ENCODE peak calls at places on chromosomes 4 and X, in ten cellular contexts. G, F, Q, C, K, N, U, R, Y and S are unnamed samples.

GRCh38 chrX:16222123-16222522 is 54.8 kb downstream of the MAGEB17 start:
- DNase-seq in G (no peak), F (no peak), Q (peak), C (no peak), K (no peak), N (no peak), U (no peak), R (no peak), Y (no peak), S (no peak)

GRCh38 chrX:135112096-135112729 is 8.1 kb downstream of the ETDB start:
- DNase-seq in G (no peak), F (peak), Q (peak), C (peak), K (no peak), N (no peak), U (no peak), R (no peak), Y (peak), S (peak)

GRCh38 chr4:165383757-165384156 is 4.9 kb downstream of the CPE start:
- DNase-seq in G (no peak), F (no peak), Q (no peak), C (no peak), K (no peak), N (no peak), U (no peak), R (no peak), Y (no peak), S (no peak)

GRCh38 chr4:57270350-57270749 is 160.2 kb upstream of the IGFBP7 start:
- DNase-seq in G (peak), F (no peak), Q (peak), C (no peak), K (peak), N (no peak), U (no peak), R (no peak), Y (no peak), S (no peak)

GRCh38 chr4:169756971-169757574 is 671 bp downstream of the HPF1 start:
- DNase-seq in G (no peak), F (no peak), Q (no peak), C (no peak), K (no peak), N (no peak), U (no peak), R (no peak), Y (no peak), S (no peak)

GRCh38 chr4:122854444-122854843 is 27.8 kb downstream of the FGF2 start:
- DNase-seq in G (no peak), F (no peak), Q (peak), C (no peak), K (no peak), N (no peak), U (no peak), R (no peak), Y (no peak), S (no peak)

GRCh38 chr4:77994194-77994721 is 62.9 kb upstream of the FRAS1 start:
- DNase-seq in G (peak), F (no peak), Q (peak), C (peak), K (no peak), N (peak), U (no peak), R (no peak), Y (peak), S (peak)

GRCh38 chrX:151458824-151459223 is 61.8 kb downstream of the VMA21 start:
- DNase-seq in G (no peak), F (no peak), Q (peak), C (no peak), K (no peak), N (peak), U (no peak), R (no peak), Y (no peak), S (no peak)

GRCh38 chr4:107806196-107806595 is 18.5 kb upstream of the SGMS2 start:
- DNase-seq in G (no peak), F (no peak), Q (peak), C (no peak), K (no peak), N (no peak), U (no peak), R (no peak), Y (no peak), S (no peak)

GRCh38 chr4:30396772-30397475 is 323.2 kb upstream of the PCDH7 start:
- DNase-seq in G (peak), F (no peak), Q (peak), C (no peak), K (no peak), N (no peak), U (no peak), R (no peak), Y (no peak), S (no peak)

GRCh38 chr4:89100853-89101252 is 10.5 kb upstream of the TIGD2 start:
- DNase-seq in G (no peak), F (no peak), Q (no peak), C (no peak), K (no peak), N (no peak), U (no peak), R (no peak), Y (no peak), S (no peak)

GRCh38 chr4:182895791-182896292 is 21.3 kb downstream of the DCTD start:
- DNase-seq in G (no peak), F (no peak), Q (no peak), C (no peak), K (no peak), N (no peak), U (peak), R (no peak), Y (no peak), S (no peak)

GRCh38 chr4:39464886-39465501 is 6.1 kb downstream of the LIAS start:
- DNase-seq in G (peak), F (no peak), Q (peak), C (no peak), K (no peak), N (peak), U (no peak), R (no peak), Y (peak), S (peak)

GRCh38 chrX:906586-906985 is 276.0 kb downstream of the SHOX start:
- DNase-seq in G (no peak), F (no peak), Q (no peak), C (no peak), K (no peak), N (no peak), U (no peak), R (no peak), Y (no peak), S (no peak)

GRCh38 chrX:53481816-53482485 is 47.8 kb upstream of the HSD17B10 start:
- DNase-seq in G (no peak), F (peak), Q (peak), C (peak), K (no peak), N (peak), U (peak), R (no peak), Y (peak), S (peak)

GRCh38 chrX:83509246-83509801 is 1.2 kb downstream of the POU3F4 start:
- DNase-seq in G (no peak), F (no peak), Q (no peak), C (no peak), K (no peak), N (no peak), U (no peak), R (no peak), Y (no peak), S (no peak)

GRCh38 chr4:38069271-38069760 is 109.1 kb downstream of the PTTG2 start:
- DNase-seq in G (no peak), F (no peak), Q (peak), C (peak), K (no peak), N (no peak), U (peak), R (no peak), Y (no peak), S (no peak)

GRCh38 chr4:72484991-72485390 is 84.0 kb downstream of the ADAMTS3 start:
- DNase-seq in G (no peak), F (no peak), Q (no peak), C (no peak), K (no peak), N (no peak), U (no peak), R (no peak), Y (no peak), S (no peak)

GRCh38 chr4:82042042-82042441 is 331.7 kb downstream of the HNRNPD start:
- DNase-seq in G (no peak), F (no peak), Q (no peak), C (no peak), K (no peak), N (no peak), U (no peak), R (no peak), Y (no peak), S (no peak)

GRCh38 chr4:8537041-8537461 is 43.1 kb upstream of the GPR78 start:
- DNase-seq in G (peak), F (peak), Q (peak), C (no peak), K (no peak), N (peak), U (peak), R (peak), Y (peak), S (no peak)

GRCh38 chrX:107764845-107765608 is 10.6 kb downstream of the TSC22D3 start:
- DNase-seq in G (no peak), F (no peak), Q (no peak), C (no peak), K (no peak), N (no peak), U (no peak), R (no peak), Y (no peak), S (no peak)

GRCh38 chr4:101367201-101367600 is 19.9 kb upstream of the PPP3CA start:
- DNase-seq in G (peak), F (no peak), Q (peak), C (no peak), K (no peak), N (no peak), U (no peak), R (no peak), Y (no peak), S (no peak)

GRCh38 chr4:186554890-186555827 is at the start of gene MTNR1A:
- DNase-seq in G (no peak), F (no peak), Q (peak), C (no peak), K (no peak), N (no peak), U (peak), R (no peak), Y (no peak), S (no peak)

GRCh38 chrX:47080215-47080914 is 2.1 kb downstream of the RGN start:
- DNase-seq in G (no peak), F (no peak), Q (no peak), C (no peak), K (no peak), N (no peak), U (no peak), R (no peak), Y (no peak), S (no peak)

GRCh38 chr4:39030726-39031125 is 1.5 kb downstream of the TMEM156 start:
- DNase-seq in G (no peak), F (no peak), Q (peak), C (no peak), K (no peak), N (no peak), U (no peak), R (no peak), Y (no peak), S (no peak)

GRCh38 chr4:3522326-3522640 is 9.9 kb downstream of the LRPAP1 start:
- DNase-seq in G (no peak), F (no peak), Q (no peak), C (no peak), K (peak), N (no peak), U (no peak), R (no peak), Y (no peak), S (no peak)

GRCh38 chr4:124804041-124804440 is 91.5 kb upstream of the ANKRD50 start:
- DNase-seq in G (no peak), F (no peak), Q (no peak), C (no peak), K (no peak), N (no peak), U (no peak), R (no peak), Y (no peak), S (no peak)

GRCh38 chr4:124804584-124804983 is 92.1 kb upstream of the ANKRD50 start:
- DNase-seq in G (no peak), F (no peak), Q (no peak), C (no peak), K (no peak), N (no peak), U (no peak), R (no peak), Y (no peak), S (no peak)

GRCh38 chr4:124803641-124804040 is 91.1 kb upstream of the ANKRD50 start:
- DNase-seq in G (peak), F (no peak), Q (peak), C (no peak), K (no peak), N (no peak), U (no peak), R (no peak), Y (no peak), S (no peak)

GRCh38 chr4:124807421-124807820 is 94.9 kb upstream of the ANKRD50 start:
- DNase-seq in G (no peak), F (no peak), Q (no peak), C (no peak), K (no peak), N (no peak), U (no peak), R (no peak), Y (no peak), S (no peak)

GRCh38 chr4:124806403-124806802 is 93.9 kb upstream of the ANKRD50 start:
- DNase-seq in G (no peak), F (no peak), Q (no peak), C (no peak), K (no peak), N (peak), U (no peak), R (no peak), Y (peak), S (no peak)
- H3K4me3 ChIP-seq in G (no peak), F (no peak), Q (no peak), C (no peak), K (no peak), N (no peak), U (no peak), R (no peak), Y (no peak), S (no peak)

DNA sequence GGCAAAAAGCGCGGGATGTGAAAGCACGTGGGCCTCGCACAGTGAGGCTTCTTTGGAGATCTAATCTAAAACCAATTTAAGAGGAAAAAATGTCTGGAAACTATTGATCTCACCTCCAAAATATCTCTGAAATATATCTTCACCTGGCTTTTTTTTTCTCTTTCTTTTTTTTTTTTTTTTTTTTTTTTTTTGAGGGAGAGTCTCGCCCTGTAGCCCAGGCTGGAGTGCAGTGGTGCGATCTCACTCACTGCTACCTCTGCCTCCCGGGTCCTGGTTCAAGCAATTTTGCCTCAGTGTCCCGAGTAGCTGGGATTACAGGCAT is 383 bp upstream of the ZMAT1 start:
- DNase-seq in G (no peak), F (no peak), Q (no peak), C (no peak), K (no peak), N (no peak), U (no peak), R (no peak), Y (no peak), S (no peak)
- H3K4me3 ChIP-seq in G (peak), F (peak), Q (peak), C (no peak), K (no peak), N (no peak), U (no peak), R (peak), Y (no peak), S (peak)

GRCh38 chr4:105556175-105556574 is 3.8 kb downstream of the ARHGEF38 start:
- DNase-seq in G (no peak), F (no peak), Q (no peak), C (no peak), K (no peak), N (no peak), U (no peak), R (no peak), Y (no peak), S (no peak)

GRCh38 chr4:105550641-105551040 is 1.8 kb upstream of the ARHGEF38 start:
- DNase-seq in G (no peak), F (no peak), Q (no peak), C (no peak), K (no peak), N (no peak), U (peak), R (no peak), Y (no peak), S (no peak)

GRCh38 chr4:105555409-105555808 is 3.0 kb downstream of the ARHGEF38 start:
- DNase-seq in G (no peak), F (no peak), Q (no peak), C (no peak), K (no peak), N (no peak), U (no peak), R (no peak), Y (no peak), S (no peak)

GRCh38 chr4:105548483-105548882 is 3.9 kb upstream of the ARHGEF38 start:
- DNase-seq in G (no peak), F (no peak), Q (no peak), C (no peak), K (no peak), N (no peak), U (no peak), R (no peak), Y (no peak), S (no peak)

DNA sequence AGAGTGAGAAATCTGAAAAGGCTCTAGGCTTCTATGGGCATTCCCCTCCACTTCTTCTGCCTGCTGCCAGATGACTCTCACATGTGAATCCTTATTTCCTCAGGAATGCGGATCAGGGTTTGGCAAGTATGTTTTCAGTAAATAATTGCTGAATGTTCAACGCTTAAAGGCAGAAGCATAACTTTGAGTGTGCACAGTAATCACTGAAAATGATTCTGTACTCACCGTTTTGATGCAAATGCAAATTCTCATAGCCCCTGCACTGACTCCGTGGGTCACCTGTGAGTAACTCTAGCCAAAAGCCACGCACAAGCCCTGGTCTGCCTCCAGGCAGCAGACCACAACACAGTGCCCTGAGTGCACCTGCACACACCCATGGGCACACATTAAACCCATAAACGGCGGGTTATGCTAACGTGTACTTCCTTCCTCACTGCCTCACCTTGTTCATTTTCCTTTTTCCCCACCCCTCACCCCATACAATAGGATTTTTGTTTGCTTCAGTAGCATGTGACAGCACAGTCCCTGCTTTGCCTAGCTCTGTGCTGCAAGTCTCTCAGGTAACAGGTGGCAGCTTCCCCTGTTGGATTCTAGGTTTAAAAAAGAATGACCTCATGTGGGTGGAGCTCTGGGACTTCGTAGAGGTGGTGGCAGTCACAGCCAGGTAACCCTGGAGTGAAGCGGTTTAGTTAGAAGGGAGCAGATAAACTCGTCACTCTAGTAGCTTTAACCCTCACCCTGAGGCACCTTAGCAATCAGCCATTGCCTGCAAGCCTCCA is at the start of gene ARHGEF38:
- DNase-seq in G (no peak), F (no peak), Q (peak), C (no peak), K (peak), N (no peak), U (peak), R (no peak), Y (no peak), S (no peak)
- H3K4me3 ChIP-seq in G (no peak), F (no peak), Q (no peak), C (no peak), K (peak), N (no peak), U (peak), R (no peak), Y (no peak), S (no peak)

GRCh38 chr4:1194028-1194900 is 21.9 kb upstream of the SPON2 start:
- DNase-seq in G (no peak), F (no peak), Q (peak), C (no peak), K (peak), N (no peak), U (peak), R (no peak), Y (peak), S (no peak)

GRCh38 chr4:1192091-1192492 is 19.7 kb upstream of the SPON2 start:
- DNase-seq in G (peak), F (no peak), Q (peak), C (no peak), K (peak), N (peak), U (peak), R (peak), Y (peak), S (no peak)

GRCh38 chr4:1195109-1195671 is 22.8 kb upstream of the SPON2 start:
- DNase-seq in G (no peak), F (no peak), Q (no peak), C (no peak), K (peak), N (no peak), U (no peak), R (no peak), Y (no peak), S (no peak)

GRCh38 chr4:1192493-1193205 is 20.3 kb upstream of the SPON2 start:
- DNase-seq in G (no peak), F (peak), Q (no peak), C (no peak), K (peak), N (no peak), U (peak), R (no peak), Y (no peak), S (no peak)

DNA sequence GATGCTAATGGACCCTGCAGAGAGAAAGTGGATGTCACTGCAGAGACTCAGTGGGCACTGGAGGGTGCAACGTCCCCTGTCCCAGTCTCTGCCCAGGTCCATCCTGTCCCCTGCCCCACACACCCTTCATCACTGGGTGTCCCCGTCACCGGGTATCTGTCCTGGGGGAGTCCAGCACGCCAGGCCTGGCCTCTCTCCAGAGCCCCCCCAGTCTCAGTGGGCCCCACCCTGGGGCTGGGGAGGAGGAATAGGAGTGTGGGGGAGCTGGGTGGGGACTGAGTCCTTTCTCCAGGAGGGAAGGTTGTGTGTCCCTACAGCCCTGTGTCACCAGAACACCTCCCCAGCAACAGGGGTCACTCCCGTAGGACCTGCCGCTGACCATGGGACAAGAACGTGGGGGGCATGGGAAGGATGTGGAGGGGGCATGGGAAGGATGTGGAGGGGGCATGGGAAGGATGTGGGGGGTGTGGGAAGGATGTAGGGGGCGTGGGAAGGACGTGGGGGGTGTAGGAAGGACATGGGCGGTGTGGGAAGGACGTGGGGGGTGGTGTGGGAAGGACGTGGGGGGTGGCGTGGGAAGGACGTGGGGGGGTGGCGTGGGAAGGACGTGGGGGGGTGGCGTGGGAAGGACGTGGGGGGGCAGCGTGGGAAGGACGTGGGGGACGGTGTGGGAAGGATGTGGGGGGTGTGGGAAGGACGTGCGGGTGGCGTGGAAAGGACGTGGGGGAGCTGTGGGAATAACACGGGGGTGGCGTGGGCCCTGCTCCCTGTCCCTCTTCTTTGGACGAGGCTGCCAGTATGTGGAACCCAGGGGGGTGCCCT is 21.0 kb upstream of the SPON2 start:
- DNase-seq in G (no peak), F (no peak), Q (peak), C (no peak), K (peak), N (no peak), U (no peak), R (no peak), Y (no peak), S (no peak)
- H3K4me3 ChIP-seq in G (no peak), F (no peak), Q (no peak), C (no peak), K (no peak), N (no peak), U (no peak), R (peak), Y (no peak), S (no peak)

GRCh38 chrX:40085086-40085551 is 12.6 kb downstream of the BCOR start:
- DNase-seq in G (no peak), F (no peak), Q (peak), C (no peak), K (no peak), N (no peak), U (no peak), R (no peak), Y (no peak), S (no peak)

GRCh38 chrX:40087574-40088298 is 10.0 kb downstream of the BCOR start:
- DNase-seq in G (no peak), F (no peak), Q (no peak), C (no peak), K (peak), N (no peak), U (no peak), R (no peak), Y (no peak), S (no peak)

GRCh38 chrX:40088299-40088625 is 9.5 kb downstream of the BCOR start:
- DNase-seq in G (no peak), F (no peak), Q (no peak), C (no peak), K (no peak), N (no peak), U (no peak), R (no peak), Y (no peak), S (no peak)

GRCh38 chrX:40085714-40086113 is 12.0 kb downstream of the BCOR start:
- DNase-seq in G (no peak), F (no peak), Q (no peak), C (no peak), K (no peak), N (no peak), U (no peak), R (no peak), Y (no peak), S (no peak)

GRCh38 chrX:40086569-40087335 is 11.0 kb downstream of the BCOR start:
- DNase-seq in G (no peak), F (no peak), Q (peak), C (no peak), K (peak), N (no peak), U (no peak), R (no peak), Y (no peak), S (no peak)
- H3K4me3 ChIP-seq in G (no peak), F (no peak), Q (no peak), C (no peak), K (no peak), N (no peak), U (no peak), R (no peak), Y (no peak), S (no peak)